ENCODE peak calls at places on chromosome 21, in four cellular contexts. Y, O, J and U are unnamed samples.

GRCh38 chr21:35169574-35169973 is 120.5 kb upstream of the RUNX1 start:
- DNase-seq in Y (no peak), O (no peak), J (no peak), U (no peak)

GRCh38 chr21:25133939-25134338 is 473.3 kb downstream of the MRPL39 start:
- DNase-seq in Y (no peak), O (no peak), J (no peak), U (no peak)

GRCh38 chr21:36082140-36082742 is 12.4 kb downstream of the CBR1 start:
- DNase-seq in Y (no peak), O (no peak), J (no peak), U (no peak)

GRCh38 chr21:28148400-28149064 is 844.1 kb downstream of the LTN1 start:
- DNase-seq in Y (no peak), O (no peak), J (peak), U (peak)

GRCh38 chr21:37983336-37984095 is 67.3 kb upstream of the KCNJ6 start:
- DNase-seq in Y (no peak), O (no peak), J (no peak), U (no peak)

GRCh38 chr21:35265170-35265877 is 216.2 kb upstream of the RUNX1 start:
- DNase-seq in Y (no peak), O (no peak), J (no peak), U (no peak)

GRCh38 chr21:45517249-45518065 is 24.8 kb downstream of the SLC19A1 start:
- DNase-seq in Y (no peak), O (no peak), J (no peak), U (no peak)

GRCh38 chr21:33259428-33259827 is 6.7 kb upstream of the IL10RB start:
- DNase-seq in Y (no peak), O (no peak), J (no peak), U (no peak)

GRCh38 chr21:26883768-26884167 is 38.6 kb upstream of the ADAMTS1 start:
- DNase-seq in Y (no peak), O (no peak), J (no peak), U (no peak)

GRCh38 chr21:43608225-43608624 is 51.1 kb downstream of the HSF2BP start:
- DNase-seq in Y (no peak), O (no peak), J (no peak), U (no peak)

GRCh38 chr21:26445440-26445839 is 127.6 kb downstream of the CYYR1 start:
- DNase-seq in Y (no peak), O (no peak), J (no peak), U (no peak)

GRCh38 chr21:30718239-30718909 is at the start of gene KRTAP21-3:
- DNase-seq in Y (no peak), O (no peak), J (no peak), U (no peak)

GRCh38 chr21:9772348-9772672 is 749.1 kb upstream of the TPTE start:
- DNase-seq in Y (no peak), O (no peak), J (no peak), U (no peak)

GRCh38 chr21:45365186-45365607 is 39.8 kb upstream of the COL18A1 start:
- DNase-seq in Y (no peak), O (no peak), J (no peak), U (no peak)

GRCh38 chr21:17612023-17612564 is 607 bp downstream of the BTG3 start:
- DNase-seq in Y (no peak), O (peak), J (peak), U (peak)

GRCh38 chr21:36790616-36791015 is 91.7 kb downstream of the SIM2 start:
- DNase-seq in Y (no peak), O (no peak), J (peak), U (no peak)

GRCh38 chr21:31945576-31945975 is 72.8 kb downstream of the HUNK start:
- DNase-seq in Y (no peak), O (no peak), J (no peak), U (no peak)

GRCh38 chr21:44517175-44517899 is 22.7 kb downstream of the KRTAP10-1 start:
- DNase-seq in Y (no peak), O (no peak), J (no peak), U (no peak)

GRCh38 chr21:25370311-25370744 is 237.0 kb downstream of the MRPL39 start:
- DNase-seq in Y (no peak), O (no peak), J (no peak), U (no peak)

GRCh38 chr21:29230541-29231275 is 68.0 kb upstream of the BACH1 start:
- DNase-seq in Y (no peak), O (no peak), J (no peak), U (no peak)

GRCh38 chr21:28793043-28793442 is 199.6 kb downstream of the LTN1 start:
- DNase-seq in Y (no peak), O (no peak), J (no peak), U (no peak)

GRCh38 chr21:37915941-37916794 is at the start of gene KCNJ6:
- DNase-seq in Y (no peak), O (no peak), J (peak), U (peak)

GRCh38 chr21:42781981-42782722 is 97.2 kb downstream of the WDR4 start:
- DNase-seq in Y (no peak), O (no peak), J (no peak), U (no peak)

GRCh38 chr21:27645285-27645684 is 678.4 kb upstream of the ADAMTS5 start:
- DNase-seq in Y (no peak), O (no peak), J (no peak), U (no peak)

GRCh38 chr21:39715804-39716397 is 29.1 kb upstream of the IGSF5 start:
- DNase-seq in Y (peak), O (peak), J (peak), U (peak)

GRCh38 chr21:9735421-9735961 is 785.9 kb upstream of the TPTE start:
- DNase-seq in Y (no peak), O (no peak), J (no peak), U (no peak)

GRCh38 chr21:42062543-42063022 is 8.5 kb upstream of the UMODL1 start:
- DNase-seq in Y (peak), O (peak), J (no peak), U (no peak)

GRCh38 chr21:32612075-32612998 is at the start of gene CFAP298:
- DNase-seq in Y (peak), O (peak), J (peak), U (peak)

GRCh38 chr21:45835301-45836267 is 146.0 kb upstream of the COL6A1 start:
- DNase-seq in Y (no peak), O (no peak), J (peak), U (no peak)

GRCh38 chr21:37532868-37533780 is 166.6 kb downstream of the DYRK1A start:
- DNase-seq in Y (no peak), O (no peak), J (peak), U (no peak)

GRCh38 chr21:43355925-43356289 is 71.0 kb downstream of the SIK1 start:
- DNase-seq in Y (no peak), O (no peak), J (no peak), U (no peak)

GRCh38 chr21:45262616-45263015 is 25.1 kb downstream of the POFUT2 start:
- DNase-seq in Y (no peak), O (no peak), J (no peak), U (peak)